ENCODE peak calls at places on chromosomes 2 and 18, in seven cellular contexts. One of them, this sample, is unnamed.

GRCh38 chr2:170530284-170530745 is 184.8 kb upstream of the SP5 start:
- DNase-seq in HCT116: no peak
- DNase-seq in HepG2: peak
- DNase-seq in K562: no peak
- DNase-seq in Panc1: no peak
- DNase-seq in SK-N-SH: peak
- DNase-seq in H1: no peak
- DNase-seq in this sample: no peak

GRCh38 chr2:163505281-163505680 is 230.5 kb downstream of the FIGN start:
- DNase-seq in HCT116: no peak
- DNase-seq in HepG2: no peak
- DNase-seq in K562: no peak
- DNase-seq in Panc1: no peak
- DNase-seq in SK-N-SH: no peak
- DNase-seq in H1: no peak
- DNase-seq in this sample: no peak

GRCh38 chr2:149562304-149562703 is 25.3 kb downstream of the MMADHC start:
- DNase-seq in HCT116: no peak
- DNase-seq in HepG2: peak
- DNase-seq in K562: no peak
- DNase-seq in Panc1: no peak
- DNase-seq in SK-N-SH: peak
- DNase-seq in H1: no peak
- DNase-seq in this sample: no peak

GRCh38 chr18:27966872-27967271 is 210.1 kb downstream of the CDH2 start:
- DNase-seq in HCT116: no peak
- DNase-seq in HepG2: no peak
- DNase-seq in K562: no peak
- DNase-seq in Panc1: no peak
- DNase-seq in SK-N-SH: no peak
- DNase-seq in H1: no peak
- DNase-seq in this sample: no peak

GRCh38 chr18:2913398-2914005 is 66.7 kb downstream of the EMILIN2 start:
- DNase-seq in HCT116: no peak
- DNase-seq in HepG2: no peak
- DNase-seq in K562: no peak
- DNase-seq in Panc1: no peak
- DNase-seq in SK-N-SH: no peak
- DNase-seq in H1: no peak
- DNase-seq in this sample: no peak

GRCh38 chr18:50045126-50045525 is 149.8 kb downstream of the MYO5B start:
- DNase-seq in HCT116: no peak
- DNase-seq in HepG2: no peak
- DNase-seq in K562: no peak
- DNase-seq in Panc1: no peak
- DNase-seq in SK-N-SH: no peak
- DNase-seq in H1: no peak
- DNase-seq in this sample: no peak

GRCh38 chr2:239598732-239599090 is 197.9 kb upstream of the HDAC4 start:
- DNase-seq in HCT116: no peak
- DNase-seq in HepG2: no peak
- DNase-seq in K562: no peak
- DNase-seq in Panc1: no peak
- DNase-seq in SK-N-SH: no peak
- DNase-seq in H1: no peak
- DNase-seq in this sample: no peak

GRCh38 chr2:65057391-65058052 is 1.3 kb downstream of the CEP68 start:
- DNase-seq in HCT116: no peak
- DNase-seq in HepG2: peak
- DNase-seq in K562: no peak
- DNase-seq in Panc1: no peak
- DNase-seq in SK-N-SH: no peak
- DNase-seq in H1: no peak
- DNase-seq in this sample: peak

GRCh38 chr2:102129956-102130650 is 12.4 kb upstream of the IL1R1 start:
- DNase-seq in HCT116: no peak
- DNase-seq in HepG2: no peak
- DNase-seq in K562: no peak
- DNase-seq in Panc1: no peak
- DNase-seq in SK-N-SH: no peak
- DNase-seq in H1: no peak
- DNase-seq in this sample: no peak

GRCh38 chr2:160836755-160837154 is 323.5 kb upstream of the TANK start:
- DNase-seq in HCT116: no peak
- DNase-seq in HepG2: no peak
- DNase-seq in K562: no peak
- DNase-seq in Panc1: no peak
- DNase-seq in SK-N-SH: no peak
- DNase-seq in H1: no peak
- DNase-seq in this sample: no peak

GRCh38 chr18:302097-302496 is 34.2 kb upstream of the THOC1 start:
- DNase-seq in HCT116: no peak
- DNase-seq in HepG2: no peak
- DNase-seq in K562: no peak
- DNase-seq in Panc1: no peak
- DNase-seq in SK-N-SH: no peak
- DNase-seq in H1: no peak
- DNase-seq in this sample: no peak

GRCh38 chr2:30406853-30407252 is 40.2 kb upstream of the LCLAT1 start:
- DNase-seq in HCT116: no peak
- DNase-seq in HepG2: no peak
- DNase-seq in K562: no peak
- DNase-seq in Panc1: no peak
- DNase-seq in SK-N-SH: no peak
- DNase-seq in H1: no peak
- DNase-seq in this sample: no peak

GRCh38 chr2:204264746-204265145 is 280.5 kb upstream of the PARD3B start:
- DNase-seq in HCT116: no peak
- DNase-seq in HepG2: no peak
- DNase-seq in K562: no peak
- DNase-seq in Panc1: no peak
- DNase-seq in SK-N-SH: no peak
- DNase-seq in H1: no peak
- DNase-seq in this sample: no peak

GRCh38 chr2:28613616-28614501 is 118.0 kb downstream of the PLB1 start:
- DNase-seq in HCT116: peak
- DNase-seq in HepG2: peak
- DNase-seq in K562: no peak
- DNase-seq in Panc1: no peak
- DNase-seq in SK-N-SH: no peak
- DNase-seq in H1: no peak
- DNase-seq in this sample: no peak

GRCh38 chr2:215579809-215580208 is 143.9 kb upstream of the FN1 start:
- DNase-seq in HCT116: no peak
- DNase-seq in HepG2: peak
- DNase-seq in K562: no peak
- DNase-seq in Panc1: no peak
- DNase-seq in SK-N-SH: no peak
- DNase-seq in H1: no peak
- DNase-seq in this sample: no peak

GRCh38 chr2:225824748-225825449 is 425.4 kb downstream of the NYAP2 start:
- DNase-seq in HCT116: no peak
- DNase-seq in HepG2: no peak
- DNase-seq in K562: no peak
- DNase-seq in Panc1: no peak
- DNase-seq in SK-N-SH: no peak
- DNase-seq in H1: peak
- DNase-seq in this sample: no peak

GRCh38 chr18:12552884-12553242 is 105.0 kb downstream of the SPIRE1 start:
- DNase-seq in HCT116: no peak
- DNase-seq in HepG2: no peak
- DNase-seq in K562: no peak
- DNase-seq in Panc1: no peak
- DNase-seq in SK-N-SH: no peak
- DNase-seq in H1: no peak
- DNase-seq in this sample: no peak

GRCh38 chr18:11667578-11667977 is 21.5 kb upstream of the GNAL start:
- DNase-seq in HCT116: no peak
- DNase-seq in HepG2: no peak
- DNase-seq in K562: no peak
- DNase-seq in Panc1: no peak
- DNase-seq in SK-N-SH: no peak
- DNase-seq in H1: no peak
- DNase-seq in this sample: no peak

GRCh38 chr2:148048475-148049221 is 27.8 kb downstream of the MBD5 start:
- DNase-seq in HCT116: no peak
- DNase-seq in HepG2: no peak
- DNase-seq in K562: no peak
- DNase-seq in Panc1: no peak
- DNase-seq in SK-N-SH: no peak
- DNase-seq in H1: no peak
- DNase-seq in this sample: peak

GRCh38 chr2:239467281-239467955 is 66.6 kb upstream of the HDAC4 start:
- DNase-seq in HCT116: no peak
- DNase-seq in HepG2: no peak
- DNase-seq in K562: no peak
- DNase-seq in Panc1: no peak
- DNase-seq in SK-N-SH: no peak
- DNase-seq in H1: no peak
- DNase-seq in this sample: no peak

GRCh38 chr2:190663348-190663747 is 14.5 kb downstream of the NAB1 start:
- DNase-seq in HCT116: no peak
- DNase-seq in HepG2: no peak
- DNase-seq in K562: no peak
- DNase-seq in Panc1: no peak
- DNase-seq in SK-N-SH: no peak
- DNase-seq in H1: no peak
- DNase-seq in this sample: no peak

GRCh38 chr2:183059561-183059960 is 19.0 kb upstream of the DUSP19 start:
- DNase-seq in HCT116: no peak
- DNase-seq in HepG2: no peak
- DNase-seq in K562: peak
- DNase-seq in Panc1: no peak
- DNase-seq in SK-N-SH: no peak
- DNase-seq in H1: no peak
- DNase-seq in this sample: no peak

DNA sequence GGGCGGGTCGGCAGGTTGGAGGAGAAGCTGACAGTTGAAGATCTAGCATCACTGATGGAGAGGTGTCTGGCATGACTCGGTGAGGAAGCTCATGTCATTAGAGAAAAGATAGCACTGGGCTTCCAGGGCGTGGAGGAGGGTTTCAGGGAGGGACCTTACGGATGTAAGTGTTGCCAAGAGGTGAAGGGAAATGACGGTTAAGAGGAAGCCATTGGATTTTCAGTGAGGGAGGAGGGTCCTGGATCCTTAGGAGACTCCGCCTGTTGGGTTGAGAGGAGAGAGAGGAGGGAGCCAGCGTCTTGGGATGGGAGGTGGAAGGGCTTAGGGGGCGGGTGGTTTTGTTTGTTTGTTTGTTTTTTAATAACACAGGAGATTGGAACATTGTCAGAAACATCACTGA is 103.2 kb downstream of the WDSUB1 start:
- DNase-seq in HCT116: no peak
- DNase-seq in HepG2: no peak
- DNase-seq in K562: no peak
- DNase-seq in Panc1: no peak
- DNase-seq in SK-N-SH: no peak
- DNase-seq in H1: no peak
- DNase-seq in this sample: no peak
- TF ChIP-seq SIN3A in HCT116: no peak
- TF ChIP-seq SIN3A in HepG2: no peak
- TF ChIP-seq SIN3A in K562: no peak
- TF ChIP-seq SIN3A in Panc1: no peak
- TF ChIP-seq SIN3A in SK-N-SH: no peak
- TF ChIP-seq SIN3A in H1: no peak
- TF ChIP-seq SIN3A in this sample: no peak

GRCh38 chr18:69399253-69399652 is 1.4 kb upstream of the DOK6 start:
- DNase-seq in HCT116: no peak
- DNase-seq in HepG2: no peak
- DNase-seq in K562: no peak
- DNase-seq in Panc1: no peak
- DNase-seq in SK-N-SH: no peak
- DNase-seq in H1: no peak
- DNase-seq in this sample: no peak
- TF ChIP-seq SIN3A in HCT116: no peak
- TF ChIP-seq SIN3A in HepG2: no peak
- TF ChIP-seq SIN3A in K562: no peak
- TF ChIP-seq SIN3A in Panc1: no peak
- TF ChIP-seq SIN3A in SK-N-SH: no peak
- TF ChIP-seq SIN3A in H1: no peak
- TF ChIP-seq SIN3A in this sample: no peak

GRCh38 chr2:207144191-207144795 is 21.5 kb downstream of the KLF7 start:
- DNase-seq in HCT116: no peak
- DNase-seq in HepG2: no peak
- DNase-seq in K562: no peak
- DNase-seq in Panc1: no peak
- DNase-seq in SK-N-SH: no peak
- DNase-seq in H1: no peak
- DNase-seq in this sample: no peak

GRCh38 chr2:207141381-207141780 is 24.4 kb downstream of the KLF7 start:
- DNase-seq in HCT116: no peak
- DNase-seq in HepG2: no peak
- DNase-seq in K562: no peak
- DNase-seq in Panc1: no peak
- DNase-seq in SK-N-SH: no peak
- DNase-seq in H1: no peak
- DNase-seq in this sample: no peak

GRCh38 chr2:207142461-207142860 is 23.3 kb downstream of the KLF7 start:
- DNase-seq in HCT116: no peak
- DNase-seq in HepG2: no peak
- DNase-seq in K562: no peak
- DNase-seq in Panc1: no peak
- DNase-seq in SK-N-SH: no peak
- DNase-seq in H1: no peak
- DNase-seq in this sample: no peak

GRCh38 chr2:207143131-207143473 is 22.6 kb downstream of the KLF7 start:
- DNase-seq in HCT116: no peak
- DNase-seq in HepG2: no peak
- DNase-seq in K562: no peak
- DNase-seq in Panc1: no peak
- DNase-seq in SK-N-SH: no peak
- DNase-seq in H1: no peak
- DNase-seq in this sample: no peak

GRCh38 chr2:207143474-207144190 is 22.1 kb downstream of the KLF7 start:
- DNase-seq in HCT116: no peak
- DNase-seq in HepG2: no peak
- DNase-seq in K562: no peak
- DNase-seq in Panc1: no peak
- DNase-seq in SK-N-SH: no peak
- DNase-seq in H1: no peak
- DNase-seq in this sample: no peak
- TF ChIP-seq SIN3A in HCT116: no peak
- TF ChIP-seq SIN3A in HepG2: no peak
- TF ChIP-seq SIN3A in K562: no peak
- TF ChIP-seq SIN3A in Panc1: no peak
- TF ChIP-seq SIN3A in SK-N-SH: no peak
- TF ChIP-seq SIN3A in H1: no peak
- TF ChIP-seq SIN3A in this sample: no peak

GRCh38 chr18:67132919-67133318 is 383.6 kb downstream of the DSEL start:
- DNase-seq in HCT116: no peak
- DNase-seq in HepG2: no peak
- DNase-seq in K562: no peak
- DNase-seq in Panc1: no peak
- DNase-seq in SK-N-SH: no peak
- DNase-seq in H1: no peak
- DNase-seq in this sample: no peak

GRCh38 chr18:67131498-67131897 is 385.0 kb downstream of the DSEL start:
- DNase-seq in HCT116: no peak
- DNase-seq in HepG2: no peak
- DNase-seq in K562: no peak
- DNase-seq in Panc1: no peak
- DNase-seq in SK-N-SH: peak
- DNase-seq in H1: no peak
- DNase-seq in this sample: no peak

GRCh38 chr18:67135981-67136380 is 380.5 kb downstream of the DSEL start:
- DNase-seq in HCT116: no peak
- DNase-seq in HepG2: no peak
- DNase-seq in K562: no peak
- DNase-seq in Panc1: no peak
- DNase-seq in SK-N-SH: no peak
- DNase-seq in H1: no peak
- DNase-seq in this sample: no peak

GRCh38 chr18:67133669-67134068 is 382.9 kb downstream of the DSEL start:
- DNase-seq in HCT116: no peak
- DNase-seq in HepG2: no peak
- DNase-seq in K562: no peak
- DNase-seq in Panc1: no peak
- DNase-seq in SK-N-SH: no peak
- DNase-seq in H1: no peak
- DNase-seq in this sample: no peak
- TF ChIP-seq SIN3A in HCT116: no peak
- TF ChIP-seq SIN3A in HepG2: no peak
- TF ChIP-seq SIN3A in K562: no peak
- TF ChIP-seq SIN3A in Panc1: no peak
- TF ChIP-seq SIN3A in SK-N-SH: no peak
- TF ChIP-seq SIN3A in H1: no peak
- TF ChIP-seq SIN3A in this sample: no peak